ENCODE peak calls at places on chromosomes 16 and 17, in nine cellular contexts. V is GM19239; W is myocyte; R is activated T-helper 2 cell treated with anti-CD3 and anti-CD28 coated beads, Interferon-gamma antibody, Interleukin-2, Interleukin-4, amounts not matched to agents 10 μg/mL and 5 μg/mL and 100 μg/mL, durations not matched to agents 14 hours and 24 hours and 36 hours; S is activated effector memory CD4-positive, alpha-beta T cell treated with Interleukin-2 at 50 U/mL for 16 hours; O is stimulated activated CD4-positive, alpha-beta T cell treated with anti-CD3 and anti-CD28 coated beads, Interleukin-1b, Interleukin-23, amount 100 ng/mL, for 24 hours; G is HCT116; E is HTR-8/SVneo; Y is AG09319. A is an unnamed sample.

GRCh38 chr16:47916266-47916665 is 239.5 kb downstream of the ABCC12 start:
- DNase-seq in V (no peak), W (no peak), R (no peak), S (no peak), O (no peak), G (no peak), E (no peak), Y (no peak), A (no peak)

GRCh38 chr17:78423961-78424747 is 45.7 kb downstream of the PGS1 start:
- DNase-seq in V (no peak), W (no peak), R (no peak), S (no peak), O (no peak), G (no peak), E (no peak), Y (no peak), A (no peak)

GRCh38 chr16:79316004-79316458 is 284.5 kb downstream of the MAF start:
- DNase-seq in V (no peak), W (no peak), R (peak), S (no peak), O (peak), G (no peak), E (no peak), Y (no peak), A (no peak)

GRCh38 chr17:80855968-80856862 is 135.4 kb upstream of the CHMP6 start:
- DNase-seq in V (peak), W (peak), R (peak), S (peak), O (peak), G (peak), E (peak), Y (peak), A (peak)

GRCh38 chr16:12628526-12628925 is 175.2 kb downstream of the CPPED1 start:
- DNase-seq in V (no peak), W (no peak), R (no peak), S (no peak), O (no peak), G (no peak), E (no peak), Y (no peak), A (no peak)

GRCh38 chr16:51960931-51961330 is 586.0 kb downstream of the TOX3 start:
- DNase-seq in V (no peak), W (no peak), R (no peak), S (no peak), O (no peak), G (no peak), E (no peak), Y (no peak), A (no peak)

GRCh38 chr16:27636453-27637200 is 86.7 kb downstream of the KATNIP start:
- DNase-seq in V (no peak), W (no peak), R (no peak), S (no peak), O (no peak), G (no peak), E (no peak), Y (no peak), A (no peak)

GRCh38 chr17:78998311-78999055 is 11.1 kb downstream of the CANT1 start:
- DNase-seq in V (no peak), W (no peak), R (no peak), S (no peak), O (no peak), G (no peak), E (no peak), Y (no peak), A (peak)

GRCh38 chr16:2295056-2295798 is 27.3 kb upstream of the RNPS1 start:
- DNase-seq in V (peak), W (no peak), R (no peak), S (no peak), O (no peak), G (no peak), E (no peak), Y (no peak), A (no peak)

GRCh38 chr17:76077582-76078110 is 1.3 kb upstream of the ZACN start:
- DNase-seq in V (no peak), W (no peak), R (no peak), S (no peak), O (no peak), G (no peak), E (no peak), Y (no peak), A (no peak)

GRCh38 chr17:78484300-78485159 is 92.7 kb downstream of the DNAH17 start:
- DNase-seq in V (peak), W (no peak), R (peak), S (peak), O (peak), G (peak), E (no peak), Y (no peak), A (no peak)

A was measured in suprapubic skin.